ENCODE peak calls at places on chromosomes 3 and 15, in four cellular contexts. R, N, U and D are unnamed samples.
A peak's percentile ranks its signal among the peaks of the same experiment; 100 is the strongest.

GRCh38 chr15:82146990-82147461 is 101.2 kb upstream of the MEX3B start:
- DNase-seq in R (no peak), N (no peak), U (no peak), D (no peak)

GRCh38 chr15:72271895-72272212 is 500 bp downstream of the PARP6 start:
- DNase-seq in R (no peak), N (no peak), U (no peak), D (no peak)

GRCh38 chr3:66182228-66182627 is 38.6 kb upstream of the SLC25A26 start:
- DNase-seq in R (no peak), N (no peak), U (no peak), D (no peak)

GRCh38 chr15:81225161-81225671 is 28.5 kb downstream of the IL16 start:
- DNase-seq in R (no peak), N (peak; percentile 52), U (no peak), D (no peak)

GRCh38 chr15:58053236-58054153 is 12.0 kb downstream of the ALDH1A2 start:
- DNase-seq in R (no peak), N (no peak), U (no peak), D (no peak)

GRCh38 chr3:57706462-57706861 is 13.6 kb upstream of the DENND6A start:
- DNase-seq in R (no peak), N (no peak), U (no peak), D (no peak)

GRCh38 chr3:134797080-134797801 is 2.2 kb downstream of the EPHB1 start:
- DNase-seq in R (peak; percentile 6), N (no peak), U (no peak), D (no peak)

GRCh38 chr3:16723994-16724393 is 118.8 kb upstream of the DAZL start:
- DNase-seq in R (no peak), N (no peak), U (no peak), D (peak; percentile 43)